ENCODE peak calls at places on chromosomes 12 and 14, in six cellular contexts. One of them, this sample, is unnamed.

GRCh38 chr14:96217381-96217913 is 12.8 kb downstream of the BDKRB2 start:
- DNase-seq in tibial artery: no peak
- DNase-seq in Panc1: no peak
- DNase-seq in PC-3: no peak
- DNase-seq in breast epithelium: no peak
- DNase-seq in heart right ventricle: no peak
- DNase-seq in this sample: no peak

GRCh38 chr12:29073631-29074239 is 75.3 kb upstream of the FAR2 start:
- DNase-seq in tibial artery: no peak
- DNase-seq in Panc1: peak; percentile 42
- DNase-seq in PC-3: peak; percentile 92
- DNase-seq in breast epithelium: no peak
- DNase-seq in heart right ventricle: peak; percentile 25
- DNase-seq in this sample: peak; percentile 50

GRCh38 chr14:33839193-33840076 is 111.4 kb downstream of the EGLN3 start:
- DNase-seq in tibial artery: peak; percentile 40
- DNase-seq in Panc1: peak; percentile 13
- DNase-seq in PC-3: peak; percentile 69
- DNase-seq in breast epithelium: peak; percentile 29
- DNase-seq in heart right ventricle: peak; percentile 67
- DNase-seq in this sample: peak; percentile 33

GRCh38 chr12:96236221-96236822 is 42.1 kb downstream of the ELK3 start:
- DNase-seq in tibial artery: peak; percentile 54
- DNase-seq in Panc1: no peak
- DNase-seq in PC-3: no peak
- DNase-seq in breast epithelium: peak; percentile 85
- DNase-seq in heart right ventricle: peak; percentile 51
- DNase-seq in this sample: no peak

GRCh38 chr12:117129391-117129790 is 30.2 kb upstream of the TESC start:
- DNase-seq in tibial artery: no peak
- DNase-seq in Panc1: no peak
- DNase-seq in PC-3: peak; percentile 43
- DNase-seq in breast epithelium: no peak
- DNase-seq in heart right ventricle: no peak
- DNase-seq in this sample: peak; percentile 61

GRCh38 chr14:95516554-95517209 is at the start of gene SYNE3:
- DNase-seq in tibial artery: peak; percentile 58
- DNase-seq in Panc1: no peak
- DNase-seq in PC-3: peak; percentile 45
- DNase-seq in breast epithelium: no peak
- DNase-seq in heart right ventricle: peak; percentile 55
- DNase-seq in this sample: no peak

GRCh38 chr14:103056322-103057027 is 874 bp downstream of the CDC42BPB start:
- DNase-seq in tibial artery: peak; percentile 59
- DNase-seq in Panc1: no peak
- DNase-seq in PC-3: peak; percentile 71
- DNase-seq in breast epithelium: no peak
- DNase-seq in heart right ventricle: peak; percentile 91
- DNase-seq in this sample: peak; percentile 30

GRCh38 chr12:1668833-1669543 is 21.9 kb upstream of the ADIPOR2 start:
- DNase-seq in tibial artery: no peak
- DNase-seq in Panc1: no peak
- DNase-seq in PC-3: no peak
- DNase-seq in breast epithelium: no peak
- DNase-seq in heart right ventricle: peak; percentile 83
- DNase-seq in this sample: no peak

GRCh38 chr14:74213907-74214803 is 25.1 kb upstream of the VSX2 start:
- DNase-seq in tibial artery: no peak
- DNase-seq in Panc1: no peak
- DNase-seq in PC-3: no peak
- DNase-seq in breast epithelium: no peak
- DNase-seq in heart right ventricle: no peak
- DNase-seq in this sample: no peak

GRCh38 chr14:99282261-99283050 is 10.5 kb upstream of the BCL11B start:
- DNase-seq in tibial artery: no peak
- DNase-seq in Panc1: no peak
- DNase-seq in PC-3: no peak
- DNase-seq in breast epithelium: no peak
- DNase-seq in heart right ventricle: no peak
- DNase-seq in this sample: no peak

GRCh38 chr14:61532818-61533217 is 162.5 kb upstream of the HIF1A start:
- DNase-seq in tibial artery: no peak
- DNase-seq in Panc1: no peak
- DNase-seq in PC-3: no peak
- DNase-seq in breast epithelium: no peak
- DNase-seq in heart right ventricle: no peak
- DNase-seq in this sample: no peak

GRCh38 chr12:100404769-100405407 is 48.0 kb downstream of the SLC17A8 start:
- DNase-seq in tibial artery: no peak
- DNase-seq in Panc1: peak; percentile 10
- DNase-seq in PC-3: peak; percentile 51
- DNase-seq in breast epithelium: no peak
- DNase-seq in heart right ventricle: no peak
- DNase-seq in this sample: peak; percentile 23

GRCh38 chr12:41462312-41462711 is 274.2 kb downstream of the PDZRN4 start:
- DNase-seq in tibial artery: no peak
- DNase-seq in Panc1: no peak
- DNase-seq in PC-3: no peak
- DNase-seq in breast epithelium: no peak
- DNase-seq in heart right ventricle: no peak
- DNase-seq in this sample: peak; percentile 31

GRCh38 chr12:103455020-103455763 is 40.6 kb downstream of the C12orf42 start:
- DNase-seq in tibial artery: no peak
- DNase-seq in Panc1: no peak
- DNase-seq in PC-3: no peak
- DNase-seq in breast epithelium: no peak
- DNase-seq in heart right ventricle: no peak
- DNase-seq in this sample: no peak

GRCh38 chr12:133108150-133108549 is 21.9 kb downstream of the ZNF891 start:
- DNase-seq in tibial artery: no peak
- DNase-seq in Panc1: no peak
- DNase-seq in PC-3: no peak
- DNase-seq in breast epithelium: no peak
- DNase-seq in heart right ventricle: no peak
- DNase-seq in this sample: no peak

GRCh38 chr14:78985668-78986073 is 815.5 kb downstream of the NRXN3 start:
- DNase-seq in tibial artery: no peak
- DNase-seq in Panc1: no peak
- DNase-seq in PC-3: no peak
- DNase-seq in breast epithelium: no peak
- DNase-seq in heart right ventricle: no peak
- DNase-seq in this sample: no peak

GRCh38 chr14:29926701-29927595 is 699 bp downstream of the PRKD1 start:
- DNase-seq in tibial artery: peak; percentile 32
- DNase-seq in Panc1: no peak
- DNase-seq in PC-3: peak; percentile 53
- DNase-seq in breast epithelium: no peak
- DNase-seq in heart right ventricle: peak; percentile 43
- DNase-seq in this sample: no peak

GRCh38 chr12:401235-402126 is at the start of gene CCDC77:
- DNase-seq in tibial artery: peak; percentile 87
- DNase-seq in Panc1: peak; percentile 58
- DNase-seq in PC-3: peak; percentile 95
- DNase-seq in breast epithelium: peak; percentile 88
- DNase-seq in heart right ventricle: peak; percentile 92
- DNase-seq in this sample: peak; percentile 80

GRCh38 chr12:96099986-96100385 is 64.6 kb upstream of the LTA4H start:
- DNase-seq in tibial artery: no peak
- DNase-seq in Panc1: no peak
- DNase-seq in PC-3: no peak
- DNase-seq in breast epithelium: no peak
- DNase-seq in heart right ventricle: no peak
- DNase-seq in this sample: no peak

GRCh38 chr12:17588968-17589367 is 501.0 kb downstream of the RERGL start:
- DNase-seq in tibial artery: no peak
- DNase-seq in Panc1: peak; percentile 15
- DNase-seq in PC-3: peak; percentile 70
- DNase-seq in breast epithelium: no peak
- DNase-seq in heart right ventricle: no peak
- DNase-seq in this sample: peak; percentile 24

GRCh38 chr14:88879016-88879415 is 54.6 kb downstream of the TTC8 start:
- DNase-seq in tibial artery: no peak
- DNase-seq in Panc1: no peak
- DNase-seq in PC-3: peak; percentile 86
- DNase-seq in breast epithelium: no peak
- DNase-seq in heart right ventricle: no peak
- DNase-seq in this sample: peak; percentile 94

GRCh38 chr14:70707138-70708038 is 65.7 kb downstream of the TTC9 start:
- DNase-seq in tibial artery: no peak
- DNase-seq in Panc1: no peak
- DNase-seq in PC-3: peak; percentile 88
- DNase-seq in breast epithelium: peak; percentile 60
- DNase-seq in heart right ventricle: no peak
- DNase-seq in this sample: peak; percentile 94

GRCh38 chr12:72035625-72036024 is 97.0 kb downstream of the TPH2 start:
- DNase-seq in tibial artery: no peak
- DNase-seq in Panc1: no peak
- DNase-seq in PC-3: no peak
- DNase-seq in breast epithelium: no peak
- DNase-seq in heart right ventricle: no peak
- DNase-seq in this sample: no peak

GRCh38 chr12:121217761-121218160 is 7.8 kb downstream of the P2RX4 start:
- DNase-seq in tibial artery: no peak
- DNase-seq in Panc1: no peak
- DNase-seq in PC-3: no peak
- DNase-seq in breast epithelium: no peak
- DNase-seq in heart right ventricle: no peak
- DNase-seq in this sample: no peak

GRCh38 chr12:46456356-46457334 is 84.1 kb upstream of the SLC38A2 start:
- DNase-seq in tibial artery: no peak
- DNase-seq in Panc1: no peak
- DNase-seq in PC-3: peak; percentile 46
- DNase-seq in breast epithelium: no peak
- DNase-seq in heart right ventricle: no peak
- DNase-seq in this sample: no peak

GRCh38 chr12:114319422-114319821 is 86.5 kb downstream of the TBX5 start:
- DNase-seq in tibial artery: no peak
- DNase-seq in Panc1: no peak
- DNase-seq in PC-3: no peak
- DNase-seq in breast epithelium: peak; percentile 20
- DNase-seq in heart right ventricle: peak; percentile 10
- DNase-seq in this sample: no peak

GRCh38 chr14:90758959-90759358 is 57.3 kb downstream of the TTC7B start:
- DNase-seq in tibial artery: peak; percentile 76
- DNase-seq in Panc1: no peak
- DNase-seq in PC-3: no peak
- DNase-seq in breast epithelium: peak; percentile 28
- DNase-seq in heart right ventricle: peak; percentile 64
- DNase-seq in this sample: no peak

GRCh38 chr12:90896164-90896563 is 58.8 kb downstream of the CCER1 start:
- DNase-seq in tibial artery: no peak
- DNase-seq in Panc1: no peak
- DNase-seq in PC-3: peak; percentile 73
- DNase-seq in breast epithelium: no peak
- DNase-seq in heart right ventricle: no peak
- DNase-seq in this sample: peak; percentile 87

DNA sequence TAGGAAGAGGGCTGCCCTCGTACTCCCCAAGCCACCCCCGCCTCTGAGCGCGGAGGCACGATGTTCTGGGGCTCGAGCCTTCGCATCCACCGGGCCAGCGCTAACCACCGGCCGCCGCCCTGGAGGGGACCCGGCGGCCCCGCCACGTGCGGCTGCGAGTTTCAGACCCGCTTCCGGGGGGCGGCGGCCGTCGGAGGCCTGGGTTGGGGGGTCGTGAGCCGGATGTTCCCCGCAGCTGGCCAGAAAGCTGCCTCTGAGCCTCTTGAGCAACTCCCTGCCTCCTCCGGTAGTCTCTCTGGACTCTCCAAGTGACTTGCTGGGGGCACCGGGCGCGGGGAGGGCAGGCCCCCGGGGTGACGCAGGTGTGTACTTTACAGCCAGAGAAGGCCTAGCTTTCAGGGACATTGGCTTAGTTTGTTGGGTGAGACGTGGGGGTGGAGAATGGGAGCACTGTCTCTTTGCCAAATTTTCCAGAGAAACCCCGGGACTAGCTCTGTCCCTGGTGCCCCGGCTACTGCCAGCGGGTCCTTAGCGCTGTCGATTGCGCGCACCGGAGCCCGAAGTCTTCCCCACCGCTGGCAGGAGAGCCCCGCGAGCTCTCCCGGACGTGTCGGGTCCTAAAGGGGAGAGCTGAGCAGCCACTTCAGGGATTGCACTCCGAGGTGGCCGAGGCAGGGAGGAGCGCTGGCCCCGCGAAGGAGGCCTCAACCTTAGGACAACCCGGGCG is 15.6 kb downstream of the OTX2 start:
- DNase-seq in tibial artery: no peak
- DNase-seq in Panc1: no peak
- DNase-seq in PC-3: no peak
- DNase-seq in breast epithelium: no peak
- DNase-seq in heart right ventricle: no peak
- DNase-seq in this sample: no peak
- H3K4me3 ChIP-seq in tibial artery: no peak overlapping the region
- H3K4me3 ChIP-seq in Panc1: no peak overlapping the region
- H3K4me3 ChIP-seq in PC-3: no peak overlapping the region
- H3K4me3 ChIP-seq in breast epithelium: no peak overlapping the region
- H3K4me3 ChIP-seq in heart right ventricle: no peak overlapping the region
- H3K4me3 ChIP-seq in this sample: no peak overlapping the region

GRCh38 chr12:43282106-43282505 is 269.9 kb downstream of the ADAMTS20 start:
- DNase-seq in tibial artery: no peak
- DNase-seq in Panc1: no peak
- DNase-seq in PC-3: peak; percentile 58
- DNase-seq in breast epithelium: no peak
- DNase-seq in heart right ventricle: no peak
- DNase-seq in this sample: peak; percentile 52
- TF ChIP-seq CTCF in tibial artery: no peak
- TF ChIP-seq CTCF in Panc1: no peak
- TF ChIP-seq CTCF in PC-3: peak; percentile 79
- TF ChIP-seq CTCF in breast epithelium: no peak
- TF ChIP-seq CTCF in heart right ventricle: peak; percentile 48
- TF ChIP-seq CTCF in this sample: no peak

GRCh38 chr12:53737951-53738833 is 10.9 kb upstream of the CALCOCO1 start:
- DNase-seq in tibial artery: no peak
- DNase-seq in Panc1: no peak
- DNase-seq in PC-3: no peak
- DNase-seq in breast epithelium: no peak
- DNase-seq in heart right ventricle: no peak
- DNase-seq in this sample: no peak
- H3K4me3 ChIP-seq in tibial artery: no peak overlapping the region
- H3K4me3 ChIP-seq in Panc1: no peak overlapping the region
- H3K4me3 ChIP-seq in PC-3: no peak overlapping the region
- H3K4me3 ChIP-seq in breast epithelium: peak overlapping the region; percentile 12
- H3K4me3 ChIP-seq in heart right ventricle: no peak overlapping the region
- H3K4me3 ChIP-seq in this sample: no peak overlapping the region

GRCh38 chr12:4766445-4766844 is 46.2 kb downstream of the GALNT8 start:
- DNase-seq in tibial artery: no peak
- DNase-seq in Panc1: no peak
- DNase-seq in PC-3: no peak
- DNase-seq in breast epithelium: no peak
- DNase-seq in heart right ventricle: no peak
- DNase-seq in this sample: no peak

GRCh38 chr12:4762773-4763172 is 42.6 kb downstream of the GALNT8 start:
- DNase-seq in tibial artery: no peak
- DNase-seq in Panc1: no peak
- DNase-seq in PC-3: no peak
- DNase-seq in breast epithelium: no peak
- DNase-seq in heart right ventricle: no peak
- DNase-seq in this sample: no peak

GRCh38 chr12:4767181-4767580 is 47.0 kb downstream of the GALNT8 start:
- DNase-seq in tibial artery: no peak
- DNase-seq in Panc1: no peak
- DNase-seq in PC-3: no peak
- DNase-seq in breast epithelium: no peak
- DNase-seq in heart right ventricle: no peak
- DNase-seq in this sample: no peak

GRCh38 chr12:4769073-4769472 is 48.9 kb downstream of the GALNT8 start:
- DNase-seq in tibial artery: no peak
- DNase-seq in Panc1: no peak
- DNase-seq in PC-3: no peak
- DNase-seq in breast epithelium: no peak
- DNase-seq in heart right ventricle: no peak
- DNase-seq in this sample: no peak

GRCh38 chr12:4763549-4763948 is 43.3 kb downstream of the GALNT8 start:
- DNase-seq in tibial artery: no peak
- DNase-seq in Panc1: no peak
- DNase-seq in PC-3: no peak
- DNase-seq in breast epithelium: peak; percentile 38
- DNase-seq in heart right ventricle: no peak
- DNase-seq in this sample: peak; percentile 12
- TF ChIP-seq CTCF in tibial artery: no peak
- TF ChIP-seq CTCF in Panc1: no peak
- TF ChIP-seq CTCF in PC-3: no peak
- TF ChIP-seq CTCF in breast epithelium: no peak
- TF ChIP-seq CTCF in heart right ventricle: no peak
- TF ChIP-seq CTCF in this sample: peak; percentile 18